ENCODE peak calls at places on chromosomes 6 and 20, in seven cellular contexts. B, O, S, C, N, V and L are unnamed samples. For H3K36me3, the result is how much of the 10 kb centered on the place peaks cover.

GRCh38 chr6:112040933-112041332 is 13.0 kb upstream of the CCN6 start:
- DNase-seq in B (peak), O (no peak), S (no peak), C (peak), N (no peak), V (peak), L (no peak)

GRCh38 chr6:124076336-124077048 is 272.8 kb downstream of the NKAIN2 start:
- DNase-seq in B (no peak), O (no peak), S (no peak), C (no peak), N (no peak), V (no peak), L (no peak)

GRCh38 chr6:24918641-24919403 is 16.9 kb downstream of the RIPOR2 start:
- DNase-seq in B (no peak), O (peak), S (no peak), C (no peak), N (no peak), V (no peak), L (no peak)

GRCh38 chr6:87731818-87732661 is 30.0 kb upstream of the AKIRIN2 start:
- DNase-seq in B (peak), O (peak), S (no peak), C (peak), N (peak), V (peak), L (peak)

GRCh38 chr6:117463762-117464665 is 18.5 kb upstream of the DCBLD1 start:
- DNase-seq in B (peak), O (no peak), S (no peak), C (peak), N (no peak), V (peak), L (peak)

GRCh38 chr6:166330612-166331011 is 11.7 kb downstream of the SFT2D1 start:
- DNase-seq in B (no peak), O (peak), S (peak), C (no peak), N (peak), V (peak), L (peak)

GRCh38 chr6:89952696-89953095 is 58.4 kb downstream of the GJA10 start:
- DNase-seq in B (peak), O (no peak), S (no peak), C (no peak), N (no peak), V (no peak), L (no peak)

GRCh38 chr6:17042422-17043147 is 59.3 kb upstream of the STMND1 start:
- DNase-seq in B (peak), O (peak), S (peak), C (peak), N (no peak), V (peak), L (peak)

GRCh38 chr6:14921170-14921569 is 324.7 kb upstream of the JARID2 start:
- DNase-seq in B (no peak), O (peak), S (peak), C (no peak), N (no peak), V (no peak), L (no peak)

GRCh38 chr20:61254881-61255589 is 3.0 kb downstream of the CDH4 start:
- DNase-seq in B (peak), O (no peak), S (no peak), C (no peak), N (no peak), V (peak), L (no peak)
- TF ChIP-seq EZH2 in B (no peak), O (no peak), S (no peak), C (no peak), N (no peak), V (no peak), L (no peak)

DNA sequence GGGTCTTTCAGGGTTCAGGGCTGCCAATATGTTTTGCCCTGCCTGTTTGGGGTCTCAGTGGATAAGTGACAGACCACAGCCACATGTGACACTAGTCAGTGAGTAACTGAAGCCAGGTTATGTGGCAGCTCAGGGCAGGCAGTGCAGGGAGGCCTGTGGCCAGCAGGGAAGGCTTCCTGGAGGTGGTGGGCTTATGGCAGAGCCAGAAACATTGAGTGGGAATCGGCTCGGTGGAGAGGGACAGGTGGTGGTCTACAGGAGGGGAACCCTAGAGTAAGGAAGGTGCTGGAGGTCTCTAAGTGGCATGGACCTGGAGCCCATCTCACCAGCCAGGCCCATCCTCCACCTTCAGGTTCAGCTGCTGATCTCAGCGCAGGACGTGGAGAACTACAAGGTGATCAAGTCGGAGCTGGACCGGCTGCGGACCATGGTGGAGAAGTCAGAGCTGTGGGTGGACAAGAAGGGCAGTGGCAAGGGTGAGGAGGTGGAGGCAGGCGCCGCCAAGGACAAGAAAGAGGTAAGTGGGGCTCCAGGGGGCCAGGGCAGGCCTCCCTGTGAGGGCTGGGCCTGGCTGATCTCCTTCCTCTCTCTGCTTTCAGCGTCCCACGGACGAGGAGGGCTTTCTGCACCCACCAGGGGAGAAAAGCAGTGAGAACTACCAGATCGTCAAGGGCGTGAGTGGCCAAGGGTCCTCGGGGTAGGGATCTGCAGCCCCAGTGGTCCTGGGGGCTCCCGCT is 34.9 kb downstream of the UQCC2 start:
- DNase-seq in B (no peak), O (no peak), S (no peak), C (no peak), N (no peak), V (no peak), L (no peak)
- H3K36me3 ChIP-seq in B (under half), O (under half), S (under half), C (under half), N (half or more), V (under half), L (under half)

GRCh38 chr20:47655635-47656034 is 129.6 kb downstream of the SULF2 start:
- DNase-seq in B (no peak), O (no peak), S (no peak), C (no peak), N (no peak), V (no peak), L (no peak)
- H2AFZ ChIP-seq in B (no peak), O (no peak), S (no peak), C (no peak), N (no peak), V (no peak), L (no peak)

GRCh38 chr6:44298055-44298803 is 14.9 kb downstream of the AARS2 start:
- DNase-seq in B (no peak), O (peak), S (no peak), C (no peak), N (no peak), V (peak), L (no peak)

GRCh38 chr6:44292661-44293365 is 20.3 kb downstream of the AARS2 start:
- DNase-seq in B (no peak), O (no peak), S (no peak), C (no peak), N (no peak), V (no peak), L (no peak)

GRCh38 chr6:44297063-44298038 is 15.8 kb downstream of the AARS2 start:
- DNase-seq in B (peak), O (peak), S (peak), C (peak), N (peak), V (peak), L (peak)

GRCh38 chr6:44291841-44292240 is 21.3 kb downstream of the AARS2 start:
- DNase-seq in B (no peak), O (no peak), S (no peak), C (no peak), N (no peak), V (no peak), L (no peak)

DNA sequence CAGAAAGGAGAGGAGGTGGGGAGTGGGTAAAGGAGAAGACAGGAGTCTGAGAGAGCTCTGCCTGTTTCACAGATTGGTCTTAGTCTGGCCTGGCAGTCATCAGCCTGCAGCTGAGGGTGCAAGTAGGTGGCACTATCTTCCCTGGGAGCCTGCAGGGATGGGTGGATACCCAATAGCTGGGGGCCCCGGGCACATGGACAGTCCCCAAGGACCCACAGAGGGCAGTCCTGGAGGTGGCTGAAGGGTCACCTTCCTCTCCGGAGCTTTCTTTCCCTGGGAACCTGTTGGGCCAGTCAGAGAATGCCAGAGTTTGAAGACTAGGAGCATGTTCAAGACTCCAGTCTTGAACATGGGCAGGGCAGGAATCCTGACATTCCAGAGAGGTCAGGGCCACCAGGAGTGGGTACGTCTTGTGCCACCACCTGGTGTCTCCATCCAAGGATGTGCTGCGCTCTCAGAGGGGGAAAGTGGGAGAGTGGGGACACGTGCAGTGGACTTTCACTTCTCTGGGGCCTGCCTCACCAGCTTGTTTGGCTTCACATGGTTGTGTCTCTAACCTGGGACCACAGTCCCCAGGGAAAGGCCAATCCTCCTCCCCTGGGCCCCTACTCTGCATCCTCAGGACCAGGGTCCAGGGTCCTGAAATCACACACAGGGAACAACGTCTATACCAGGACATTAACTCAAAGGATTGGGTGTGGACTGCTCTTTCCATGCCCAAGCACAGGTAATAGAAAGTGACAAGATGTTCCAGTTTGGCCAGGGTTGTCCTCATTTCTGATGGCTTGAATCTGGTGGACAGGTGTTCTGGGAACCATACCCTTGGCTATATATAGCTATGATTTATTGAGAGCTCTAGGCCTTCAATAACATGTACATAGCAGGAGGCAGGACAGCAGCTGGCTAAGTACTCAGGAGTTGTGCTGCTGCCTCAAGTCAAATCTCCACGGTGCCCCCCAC is 18.0 kb downstream of the AARS2 start:
- DNase-seq in B (no peak), O (no peak), S (no peak), C (no peak), N (no peak), V (no peak), L (no peak)
- TF ChIP-seq EZH2 in B (no peak), O (no peak), S (no peak), C (no peak), N (no peak), V (no peak), L (no peak)

GRCh38 chr20:50107086-50107645 is 5.8 kb downstream of the UBE2V1 start:
- DNase-seq in B (no peak), O (no peak), S (no peak), C (peak), N (no peak), V (no peak), L (no peak)
- H3K36me3 ChIP-seq in B (under half), O (under half), S (under half), C (under half), N (half or more), V (under half), L (under half)

DNA sequence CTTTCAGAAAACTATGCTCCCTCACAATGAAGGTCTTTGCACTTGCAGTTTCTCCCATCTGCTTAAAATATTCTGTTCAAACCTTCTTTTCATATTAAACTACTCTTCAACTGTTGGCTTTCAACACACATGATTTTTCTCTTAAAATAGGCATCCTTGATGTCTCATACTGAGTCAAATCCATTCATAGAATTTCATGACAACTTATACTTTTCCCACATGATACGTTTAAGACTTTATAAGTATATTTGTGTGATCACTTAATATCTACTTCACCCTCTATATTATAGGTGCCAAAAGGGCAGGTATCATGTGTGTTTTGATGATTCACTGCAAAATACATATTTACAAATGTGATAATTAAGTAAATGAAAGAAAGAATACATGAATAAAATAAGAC is 412.4 kb downstream of the MMUT start:
- DNase-seq in B (no peak), O (no peak), S (no peak), C (no peak), N (no peak), V (no peak), L (no peak)
- H2AFZ ChIP-seq in B (peak), O (no peak), S (no peak), C (no peak), N (no peak), V (no peak), L (no peak)

DNA sequence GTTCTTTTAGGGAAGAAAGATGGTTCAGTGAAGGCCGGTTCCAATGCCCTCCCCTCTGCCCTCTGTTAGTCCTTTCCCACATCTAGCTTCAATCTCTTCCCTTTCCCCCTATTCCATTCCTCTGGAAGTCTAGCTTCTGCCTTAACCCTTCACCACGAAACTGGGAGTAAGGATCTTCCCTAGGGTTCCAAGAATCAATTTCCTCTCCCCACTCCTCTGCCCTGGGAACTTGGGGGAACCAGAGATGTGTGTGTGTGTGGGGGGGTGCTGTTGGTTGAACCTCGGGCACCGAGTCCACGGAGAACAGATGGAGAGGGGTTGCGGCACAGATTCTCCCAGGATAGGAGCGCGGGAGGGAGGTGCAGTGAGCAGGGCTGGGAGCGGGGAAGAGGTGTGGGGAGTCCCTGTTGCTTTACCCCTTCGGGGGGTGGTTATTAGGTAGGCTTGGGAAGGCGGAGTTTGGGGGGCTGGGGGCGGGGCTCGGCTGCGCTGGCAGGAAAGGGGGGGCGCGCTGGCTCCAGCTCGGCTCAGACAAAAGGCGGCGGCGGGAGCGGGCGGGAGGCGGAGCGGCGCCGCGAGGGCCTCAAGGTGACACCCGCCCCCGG is at the start of gene TMEM151B:
- DNase-seq in B (no peak), O (peak), S (peak), C (no peak), N (no peak), V (no peak), L (no peak)
- TF ChIP-seq EZH2 in B (peak), O (no peak), S (no peak), C (peak), N (peak), V (peak), L (peak)

GRCh38 chr6:34530753-34531365 is 25.3 kb downstream of the SPDEF start:
- DNase-seq in B (no peak), O (no peak), S (no peak), C (no peak), N (no peak), V (no peak), L (no peak)

GRCh38 chr6:34532230-34532629 is 23.9 kb downstream of the SPDEF start:
- DNase-seq in B (no peak), O (no peak), S (no peak), C (no peak), N (no peak), V (no peak), L (no peak)

GRCh38 chr6:34529665-34530327 is 26.3 kb downstream of the SPDEF start:
- DNase-seq in B (no peak), O (no peak), S (no peak), C (no peak), N (no peak), V (no peak), L (peak)

GRCh38 chr6:34534146-34534545 is 22.0 kb downstream of the SPDEF start:
- DNase-seq in B (no peak), O (no peak), S (no peak), C (no peak), N (no peak), V (no peak), L (no peak)

GRCh38 chr6:34531580-34532201 is 24.4 kb downstream of the SPDEF start:
- DNase-seq in B (no peak), O (peak), S (peak), C (peak), N (peak), V (no peak), L (no peak)
- H3K36me3 ChIP-seq in B (under half), O (under half), S (under half), C (under half), N (under half), V (under half), L (under half)

GRCh38 chr6:73577605-73578160 is 56.9 kb upstream of the EEF1A1 start:
- DNase-seq in B (no peak), O (peak), S (no peak), C (no peak), N (no peak), V (no peak), L (no peak)
- H2AFZ ChIP-seq in B (no peak), O (no peak), S (peak), C (no peak), N (peak), V (peak), L (no peak)

GRCh38 chr20:25146976-25147375 is 48.5 kb upstream of the ENTPD6 start:
- DNase-seq in B (no peak), O (no peak), S (no peak), C (no peak), N (no peak), V (no peak), L (no peak)
- TF ChIP-seq EZH2 in B (no peak), O (no peak), S (no peak), C (no peak), N (no peak), V (no peak), L (no peak)